ENCODE peak calls at places on chromosomes 3 and 15, in four cellular contexts. I is GM12865, A is AG04450, B is esophagus squamous epithelium. F is an unnamed sample.

GRCh38 chr3:111539351-111540331 is 2.4 kb upstream of the CD96 start:
- DNase-seq in B (no peak), I (peak; percentile 52), A (no peak), F (peak; percentile 75)

GRCh38 chr3:160707187-160707789 is 30.3 kb downstream of the ARL14 start:
- DNase-seq in B (no peak), I (peak; percentile 52), A (no peak), F (peak; percentile 65)

GRCh38 chr3:188421151-188421821 is 267.3 kb downstream of the LPP start:
- DNase-seq in I (no peak), A (peak; percentile 63), B (no peak), F (peak; percentile 81)

GRCh38 chr15:98002419-98002818 is 41.9 kb downstream of the ARRDC4 start:
- DNase-seq in A (no peak), B (no peak), I (no peak), F (no peak)

GRCh38 chr3:17088602-17089313 is 204.0 kb downstream of the PLCL2 start:
- DNase-seq in I (no peak), B (no peak), A (no peak), F (no peak)

GRCh38 chr15:66498501-66499386 is 1.2 kb upstream of the SNAPC5 start:
- DNase-seq in A (no peak), B (no peak), I (peak; percentile 47), F (peak; percentile 22)

GRCh38 chr3:159877924-159878323 is 110.7 kb upstream of the IL12A start:
- DNase-seq in A (no peak), B (no peak), I (no peak), F (no peak)

GRCh38 chr3:45442679-45443214 is 54.4 kb downstream of the LARS2 start:
- DNase-seq in A (no peak), I (no peak), B (no peak), F (no peak)

GRCh38 chr3:141863497-141863896 is 12.9 kb upstream of the ATP1B3 start:
- DNase-seq in A (no peak), I (no peak), B (no peak), F (peak; percentile 79)

GRCh38 chr15:33988384-33988783 is 20.1 kb downstream of the CHRM5 start:
- DNase-seq in A (no peak), B (no peak), I (peak; percentile 15), F (no peak)

GRCh38 chr3:120536642-120537041 is 59.5 kb upstream of the NDUFB4 start:
- DNase-seq in B (no peak), A (no peak), I (no peak), F (no peak)

GRCh38 chr15:44550256-44550655 is 13.3 kb downstream of the EIF3J start:
- DNase-seq in I (no peak), A (no peak), B (no peak), F (no peak)

GRCh38 chr3:66082679-66083078 is 44.0 kb upstream of the MAGI1 start:
- DNase-seq in B (no peak), I (no peak), A (no peak), F (no peak)

GRCh38 chr3:63706321-63707085 is 54.0 kb downstream of the SNTN start:
- DNase-seq in A (no peak), B (no peak), I (no peak), F (no peak)

GRCh38 chr3:141680620-141681389 is 57.3 kb upstream of the RNF7 start:
- DNase-seq in B (no peak), I (no peak), A (no peak), F (peak; percentile 74)

GRCh38 chr3:147384210-147385058 is 21.9 kb downstream of the ZIC4 start:
- DNase-seq in A (no peak), I (no peak), B (no peak), F (no peak)

GRCh38 chr3:159919873-159920272 is 68.8 kb upstream of the IL12A start:
- DNase-seq in B (no peak), A (no peak), I (peak; percentile 75), F (no peak)

GRCh38 chr15:25967120-25967519 is 104.0 kb upstream of the ATP10A start:
- DNase-seq in B (no peak), I (no peak), A (no peak), F (no peak)

GRCh38 chr3:775178-775885 is 317.5 kb upstream of the CNTN6 start:
- DNase-seq in I (peak; percentile 31), A (no peak), B (no peak), F (no peak)

GRCh38 chr15:34987982-34988873 is at the start of gene ZNF770:
- DNase-seq in A (peak; percentile 26), B (peak; percentile 19), I (peak; percentile 92), F (peak; percentile 85)

GRCh38 chr3:24060055-24060454 is 115.0 kb downstream of the NR1D2 start:
- DNase-seq in I (no peak), A (no peak), B (no peak), F (peak; percentile 71)

GRCh38 chr15:85499498-85499897 is 119.1 kb downstream of the AKAP13 start:
- DNase-seq in B (no peak), I (no peak), A (no peak), F (peak; percentile 18)

GRCh38 chr3:10495003-10495402 is 10.4 kb downstream of the ATP2B2 start:
- DNase-seq in A (no peak), B (no peak), I (no peak), F (peak; percentile 30)

GRCh38 chr3:195031574-195032003 is 239.4 kb downstream of the XXYLT1 start:
- DNase-seq in A (no peak), I (no peak), B (no peak), F (no peak)

GRCh38 chr15:94177112-94177511 is 54.2 kb upstream of the MCTP2 start:
- DNase-seq in B (no peak), A (peak; percentile 6), I (no peak), F (no peak)

GRCh38 chr3:119098620-119099222 is 47.2 kb upstream of the TEX55 start:
- DNase-seq in B (no peak), I (peak; percentile 36), A (peak; percentile 3), F (peak; percentile 60)

GRCh38 chr3:58388550-58389061 is 45.0 kb downstream of the PDHB start:
- DNase-seq in I (no peak), A (peak; percentile 69), B (no peak), F (peak; percentile 67)

GRCh38 chr3:43632269-43632733 is 10.5 kb upstream of the ANO10 start:
- DNase-seq in A (peak; percentile 58), B (no peak), I (no peak), F (peak; percentile 30)

GRCh38 chr3:101009386-101009785 is 16.2 kb upstream of the ABI3BP start:
- DNase-seq in A (no peak), B (no peak), I (no peak), F (no peak)

GRCh38 chr15:71647479-71647792 is 162.9 kb upstream of the NR2E3 start:
- DNase-seq in B (no peak), I (no peak), A (no peak), F (no peak)

GRCh38 chr3:172625404-172625803 is 85.5 kb downstream of the NCEH1 start:
- DNase-seq in A (no peak), I (no peak), B (no peak), F (peak; percentile 56)

GRCh38 chr3:100040446-100040845 is 73.9 kb downstream of the FILIP1L start:
- DNase-seq in I (no peak), A (no peak), B (no peak), F (peak; percentile 61)

GRCh38 chr3:62184559-62184958 is 188.8 kb downstream of the FEZF2 start:
- DNase-seq in I (no peak), B (no peak), A (no peak), F (peak; percentile 55)

GRCh38 chr3:36219398-36219797 is 160.9 kb upstream of the STAC start:
- DNase-seq in A (no peak), B (no peak), I (no peak), F (no peak)

DNA sequence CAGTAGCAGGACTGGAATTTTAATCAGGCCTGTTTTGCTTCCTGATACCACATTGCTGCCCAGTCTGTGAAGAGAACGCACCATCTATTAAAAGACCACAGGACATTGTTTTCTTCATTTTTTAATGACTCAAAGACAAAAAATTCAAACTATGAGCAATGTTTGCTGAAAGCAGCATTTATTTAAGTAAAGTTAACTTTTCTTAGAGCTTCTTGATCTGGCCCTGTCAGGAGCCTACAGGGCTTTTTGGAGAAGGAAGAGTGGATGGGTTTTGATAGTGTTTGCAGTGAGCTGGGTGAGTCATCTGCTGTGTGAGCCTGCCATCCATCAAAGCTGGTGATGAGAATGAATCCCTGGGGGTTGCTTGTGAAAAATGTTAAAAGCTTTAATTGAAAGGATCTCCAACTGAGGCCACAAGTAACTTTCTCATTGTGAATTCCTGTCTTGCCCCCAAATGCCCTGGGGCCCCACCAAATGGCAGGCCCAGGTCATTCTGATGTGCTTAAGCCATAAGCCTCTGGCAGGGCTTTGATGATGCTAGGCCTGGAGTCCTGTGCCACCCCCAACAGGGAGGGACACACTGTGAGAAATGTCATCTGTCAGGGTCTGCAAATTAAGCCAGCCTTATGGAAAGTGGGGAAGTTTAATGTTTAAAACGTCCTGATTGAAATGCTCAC is 136.2 kb upstream of the PFN2 start:
- DNase-seq in B (no peak), I (no peak), A (peak; percentile 78), F (peak; percentile 94)
- H3K4me3 ChIP-seq in B (no peak overlapping the region), I (no peak overlapping the region), A (no peak overlapping the region), F (no peak overlapping the region)

GRCh38 chr3:190595807-190596206 is 81.9 kb downstream of the IL1RAP start:
- DNase-seq in I (no peak), B (no peak), A (no peak), F (no peak)
- H3K4me3 ChIP-seq in I (no peak overlapping the region), B (no peak overlapping the region), A (no peak overlapping the region), F (no peak overlapping the region)

GRCh38 chr3:86984271-86984670 is 6.7 kb downstream of the VGLL3 start:
- DNase-seq in B (no peak), A (no peak), I (no peak), F (no peak)

GRCh38 chr3:86986666-86987420 is 4.1 kb downstream of the VGLL3 start:
- DNase-seq in A (no peak), I (no peak), B (no peak), F (no peak)

GRCh38 chr3:86985427-86985826 is 5.5 kb downstream of the VGLL3 start:
- DNase-seq in I (no peak), B (no peak), A (no peak), F (no peak)

GRCh38 chr3:86987421-86987715 is 3.6 kb downstream of the VGLL3 start:
- DNase-seq in B (no peak), I (no peak), A (no peak), F (no peak)

DNA sequence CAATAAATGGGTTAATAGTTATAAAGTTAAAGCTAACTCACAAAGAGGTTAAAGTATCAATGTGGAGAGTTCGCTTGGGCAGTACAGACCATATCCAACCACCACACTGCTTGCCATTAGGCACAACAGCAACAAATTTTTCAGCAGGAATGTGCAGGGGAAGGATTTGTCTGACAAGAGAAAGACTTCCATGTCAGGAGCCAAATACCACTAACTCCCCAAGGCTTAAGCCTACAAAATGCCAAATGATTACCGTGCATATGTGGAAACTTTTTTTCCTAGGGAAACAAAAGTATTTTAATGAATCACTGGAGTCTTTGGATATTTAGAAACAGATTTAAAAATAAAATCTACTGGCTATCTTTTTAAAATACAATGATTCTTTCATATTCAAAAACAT is 8.1 kb downstream of the VGLL3 start:
- DNase-seq in B (no peak), I (no peak), A (no peak), F (peak; percentile 95)
- H3K4me3 ChIP-seq in B (no peak overlapping the region), I (no peak overlapping the region), A (no peak overlapping the region), F (no peak overlapping the region)

DNA sequence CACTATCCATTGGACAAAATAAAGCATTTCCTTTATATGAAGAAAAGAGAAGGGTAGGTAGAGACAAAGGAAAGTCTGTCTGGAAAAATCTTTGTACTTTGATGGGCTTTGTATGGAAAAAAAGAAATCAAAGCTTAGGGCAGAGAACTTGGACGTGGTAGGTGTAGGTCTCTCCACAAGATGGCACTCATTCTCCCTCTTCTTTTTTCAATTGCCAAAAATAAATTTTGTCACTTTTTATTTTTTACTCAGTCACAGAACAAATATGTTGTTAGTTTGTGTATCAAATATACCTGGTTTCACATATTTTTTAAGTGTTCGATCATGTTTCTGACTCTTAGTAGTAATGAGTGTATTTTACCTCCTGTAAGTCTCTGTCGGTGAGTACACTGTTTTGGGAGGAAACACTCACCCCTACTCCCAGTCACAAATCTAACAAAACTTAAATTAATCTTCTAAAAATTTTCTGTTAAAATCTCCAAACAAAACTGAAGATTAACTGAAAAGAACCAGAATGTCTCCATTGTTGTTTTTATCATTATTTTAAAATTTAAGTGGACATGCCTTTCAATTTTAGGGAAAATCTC is 415.8 kb upstream of the GOLIM4 start:
- DNase-seq in I (peak; percentile 36), B (no peak), A (no peak), F (peak; percentile 42)
- H3K4me3 ChIP-seq in I (no peak overlapping the region), B (no peak overlapping the region), A (no peak overlapping the region), F (no peak overlapping the region)